ENCODE peak calls at places on chromosomes 11 and 22, in nine cellular contexts. One of them, this sample, is unnamed.

GRCh38 chr11:17978553-17979287 is 34.1 kb downstream of the SERGEF start:
- DNase-seq in left ventricle myocardium inferior: peak; percentile 42
- DNase-seq in Peyer's patch: peak; percentile 67
- DNase-seq in MM.1S: peak; percentile 36
- DNase-seq in PC-3: peak; percentile 67
- DNase-seq in body of pancreas: peak; percentile 31
- DNase-seq in uterus: peak; percentile 19
- DNase-seq in heart right ventricle: peak; percentile 46
- DNase-seq in kidney: no peak
- DNase-seq in this sample: peak; percentile 54

GRCh38 chr22:41286639-41287091 is 678 bp upstream of the RANGAP1 start:
- DNase-seq in left ventricle myocardium inferior: no peak
- DNase-seq in Peyer's patch: no peak
- DNase-seq in MM.1S: no peak
- DNase-seq in PC-3: no peak
- DNase-seq in body of pancreas: no peak
- DNase-seq in uterus: no peak
- DNase-seq in heart right ventricle: no peak
- DNase-seq in kidney: no peak
- DNase-seq in this sample: no peak

GRCh38 chr11:10730151-10730550 is 20.9 kb upstream of the CTR9 start:
- DNase-seq in left ventricle myocardium inferior: no peak
- DNase-seq in Peyer's patch: no peak
- DNase-seq in MM.1S: no peak
- DNase-seq in PC-3: no peak
- DNase-seq in body of pancreas: no peak
- DNase-seq in uterus: no peak
- DNase-seq in heart right ventricle: no peak
- DNase-seq in kidney: no peak
- DNase-seq in this sample: no peak

GRCh38 chr11:63944987-63945386 is 6.2 kb downstream of the NAA40 start:
- DNase-seq in left ventricle myocardium inferior: peak; percentile 45
- DNase-seq in Peyer's patch: peak; percentile 75
- DNase-seq in MM.1S: no peak
- DNase-seq in PC-3: no peak
- DNase-seq in body of pancreas: peak; percentile 32
- DNase-seq in uterus: no peak
- DNase-seq in heart right ventricle: peak; percentile 49
- DNase-seq in kidney: no peak
- DNase-seq in this sample: peak; percentile 91

GRCh38 chr11:71545405-71545966 is 2.7 kb upstream of the KRTAP5-9 start:
- DNase-seq in left ventricle myocardium inferior: no peak
- DNase-seq in Peyer's patch: no peak
- DNase-seq in MM.1S: no peak
- DNase-seq in PC-3: no peak
- DNase-seq in body of pancreas: no peak
- DNase-seq in uterus: no peak
- DNase-seq in heart right ventricle: no peak
- DNase-seq in kidney: no peak
- DNase-seq in this sample: no peak

GRCh38 chr11:10633261-10633660 is 60.3 kb downstream of the IRAG1 start:
- DNase-seq in left ventricle myocardium inferior: no peak
- DNase-seq in Peyer's patch: no peak
- DNase-seq in MM.1S: peak; percentile 64
- DNase-seq in PC-3: peak; percentile 56
- DNase-seq in body of pancreas: no peak
- DNase-seq in uterus: no peak
- DNase-seq in heart right ventricle: no peak
- DNase-seq in kidney: no peak
- DNase-seq in this sample: no peak

GRCh38 chr11:10348650-10349280 is 43.9 kb downstream of the ADM start:
- DNase-seq in left ventricle myocardium inferior: no peak
- DNase-seq in Peyer's patch: no peak
- DNase-seq in MM.1S: no peak
- DNase-seq in PC-3: peak; percentile 54
- DNase-seq in body of pancreas: no peak
- DNase-seq in uterus: no peak
- DNase-seq in heart right ventricle: no peak
- DNase-seq in kidney: no peak
- DNase-seq in this sample: no peak

GRCh38 chr22:20424937-20425587 is 12.6 kb downstream of the SCARF2 start:
- DNase-seq in left ventricle myocardium inferior: peak; percentile 49
- DNase-seq in Peyer's patch: peak; percentile 49
- DNase-seq in MM.1S: no peak
- DNase-seq in PC-3: no peak
- DNase-seq in body of pancreas: no peak
- DNase-seq in uterus: peak; percentile 53
- DNase-seq in heart right ventricle: no peak
- DNase-seq in kidney: peak; percentile 89
- DNase-seq in this sample: no peak

GRCh38 chr11:61923166-61924015 is 6.0 kb upstream of the RAB3IL1 start:
- DNase-seq in left ventricle myocardium inferior: peak; percentile 79
- DNase-seq in Peyer's patch: peak; percentile 59
- DNase-seq in MM.1S: peak; percentile 58
- DNase-seq in PC-3: no peak
- DNase-seq in body of pancreas: peak; percentile 86
- DNase-seq in uterus: peak; percentile 83
- DNase-seq in heart right ventricle: peak; percentile 70
- DNase-seq in kidney: peak; percentile 88
- DNase-seq in this sample: peak; percentile 85

GRCh38 chr11:118602331-118602730 is 5.1 kb upstream of the PHLDB1 start:
- DNase-seq in left ventricle myocardium inferior: peak; percentile 52
- DNase-seq in Peyer's patch: no peak
- DNase-seq in MM.1S: no peak
- DNase-seq in PC-3: no peak
- DNase-seq in body of pancreas: no peak
- DNase-seq in uterus: peak; percentile 59
- DNase-seq in heart right ventricle: peak; percentile 26
- DNase-seq in kidney: no peak
- DNase-seq in this sample: no peak

GRCh38 chr11:71139516-71140205 is 112.7 kb downstream of the SHANK2 start:
- DNase-seq in left ventricle myocardium inferior: peak; percentile 63
- DNase-seq in Peyer's patch: no peak
- DNase-seq in MM.1S: no peak
- DNase-seq in PC-3: no peak
- DNase-seq in body of pancreas: peak; percentile 92
- DNase-seq in uterus: no peak
- DNase-seq in heart right ventricle: peak; percentile 63
- DNase-seq in kidney: peak; percentile 92
- DNase-seq in this sample: no peak

GRCh38 chr22:36756031-36756430 is 19.9 kb downstream of the IFT27 start:
- DNase-seq in left ventricle myocardium inferior: no peak
- DNase-seq in Peyer's patch: no peak
- DNase-seq in MM.1S: no peak
- DNase-seq in PC-3: no peak
- DNase-seq in body of pancreas: peak; percentile 9
- DNase-seq in uterus: no peak
- DNase-seq in heart right ventricle: no peak
- DNase-seq in kidney: no peak
- DNase-seq in this sample: no peak

GRCh38 chr11:105738972-105739574 is 129.2 kb downstream of the GRIA4 start:
- DNase-seq in left ventricle myocardium inferior: no peak
- DNase-seq in Peyer's patch: no peak
- DNase-seq in MM.1S: no peak
- DNase-seq in PC-3: no peak
- DNase-seq in body of pancreas: no peak
- DNase-seq in uterus: no peak
- DNase-seq in heart right ventricle: no peak
- DNase-seq in kidney: no peak
- DNase-seq in this sample: no peak

GRCh38 chr11:111357150-111358037 is 21.7 kb downstream of the POU2AF1 start:
- DNase-seq in left ventricle myocardium inferior: no peak
- DNase-seq in Peyer's patch: no peak
- DNase-seq in MM.1S: no peak
- DNase-seq in PC-3: no peak
- DNase-seq in body of pancreas: no peak
- DNase-seq in uterus: no peak
- DNase-seq in heart right ventricle: no peak
- DNase-seq in kidney: no peak
- DNase-seq in this sample: no peak

GRCh38 chr11:83051760-83052671 is 19.7 kb downstream of the RAB30 start:
- DNase-seq in left ventricle myocardium inferior: peak; percentile 48
- DNase-seq in Peyer's patch: no peak
- DNase-seq in MM.1S: no peak
- DNase-seq in PC-3: peak; percentile 97
- DNase-seq in body of pancreas: peak; percentile 63
- DNase-seq in uterus: no peak
- DNase-seq in heart right ventricle: peak; percentile 49
- DNase-seq in kidney: no peak
- DNase-seq in this sample: no peak

GRCh38 chr11:83057721-83058120 is 14.0 kb downstream of the RAB30 start:
- DNase-seq in left ventricle myocardium inferior: no peak
- DNase-seq in Peyer's patch: no peak
- DNase-seq in MM.1S: no peak
- DNase-seq in PC-3: no peak
- DNase-seq in body of pancreas: no peak
- DNase-seq in uterus: no peak
- DNase-seq in heart right ventricle: no peak
- DNase-seq in kidney: no peak
- DNase-seq in this sample: no peak

GRCh38 chr11:83054001-83054400 is 17.7 kb downstream of the RAB30 start:
- DNase-seq in left ventricle myocardium inferior: no peak
- DNase-seq in Peyer's patch: no peak
- DNase-seq in MM.1S: no peak
- DNase-seq in PC-3: no peak
- DNase-seq in body of pancreas: no peak
- DNase-seq in uterus: no peak
- DNase-seq in heart right ventricle: no peak
- DNase-seq in kidney: no peak
- DNase-seq in this sample: no peak

GRCh38 chr11:83054904-83055380 is 16.8 kb downstream of the RAB30 start:
- DNase-seq in left ventricle myocardium inferior: no peak
- DNase-seq in Peyer's patch: peak; percentile 51
- DNase-seq in MM.1S: peak; percentile 94
- DNase-seq in PC-3: peak; percentile 88
- DNase-seq in body of pancreas: peak; percentile 57
- DNase-seq in uterus: no peak
- DNase-seq in heart right ventricle: no peak
- DNase-seq in kidney: no peak
- DNase-seq in this sample: no peak

GRCh38 chr11:83056204-83056603 is 15.5 kb downstream of the RAB30 start:
- DNase-seq in left ventricle myocardium inferior: no peak
- DNase-seq in Peyer's patch: no peak
- DNase-seq in MM.1S: no peak
- DNase-seq in PC-3: peak; percentile 61
- DNase-seq in body of pancreas: no peak
- DNase-seq in uterus: no peak
- DNase-seq in heart right ventricle: no peak
- DNase-seq in kidney: no peak
- DNase-seq in this sample: no peak
- H3K4me1 ChIP-seq in left ventricle myocardium inferior: peaks cover 72% of the 10 kb centered on the region
- H3K4me1 ChIP-seq in Peyer's patch: no peaks in the 10 kb centered on the region
- H3K4me1 ChIP-seq in MM.1S: peaks cover 51% of the 10 kb centered on the region
- H3K4me1 ChIP-seq in PC-3: peaks cover 55% of the 10 kb centered on the region
- H3K4me1 ChIP-seq in body of pancreas: peaks cover 36% of the 10 kb centered on the region
- H3K4me1 ChIP-seq in uterus: no peaks in the 10 kb centered on the region
- H3K4me1 ChIP-seq in heart right ventricle: peaks cover 63% of the 10 kb centered on the region
- H3K4me1 ChIP-seq in kidney: no peaks in the 10 kb centered on the region
- H3K4me1 ChIP-seq in this sample: peaks cover 64% of the 10 kb centered on the region

DNA sequence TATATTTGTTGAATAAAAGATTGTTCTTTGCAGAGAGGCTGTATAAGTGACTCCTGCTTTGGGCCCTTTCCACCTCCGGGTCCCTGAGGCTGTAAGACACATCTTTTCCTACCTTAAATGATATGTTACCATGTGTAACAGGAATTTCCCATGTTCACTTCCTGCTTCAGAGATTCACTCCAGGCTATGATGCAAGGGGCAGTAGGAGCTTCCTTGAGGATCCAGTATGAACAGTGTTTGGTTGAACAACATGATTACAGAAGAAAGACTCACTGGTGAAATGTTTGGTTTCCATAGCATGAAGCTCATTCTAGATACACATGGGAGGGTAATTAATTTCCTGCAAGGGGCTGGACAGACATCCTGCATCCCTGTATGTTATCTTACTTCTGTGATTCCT is 25.6 kb upstream of the ZDHHC13 start:
- DNase-seq in left ventricle myocardium inferior: no peak
- DNase-seq in Peyer's patch: no peak
- DNase-seq in MM.1S: no peak
- DNase-seq in PC-3: no peak
- DNase-seq in body of pancreas: no peak
- DNase-seq in uterus: no peak
- DNase-seq in heart right ventricle: no peak
- DNase-seq in kidney: no peak
- DNase-seq in this sample: no peak
- TF ChIP-seq CTCF in left ventricle myocardium inferior: no peak
- TF ChIP-seq CTCF in Peyer's patch: no peak
- TF ChIP-seq CTCF in MM.1S: no peak
- TF ChIP-seq CTCF in PC-3: no peak
- TF ChIP-seq CTCF in body of pancreas: no peak
- TF ChIP-seq CTCF in uterus: no peak
- TF ChIP-seq CTCF in heart right ventricle: no peak
- TF ChIP-seq CTCF in kidney: no peak
- TF ChIP-seq CTCF in this sample: no peak

GRCh38 chr11:20114588-20114987 is 45.7 kb downstream of the DBX1 start:
- DNase-seq in left ventricle myocardium inferior: no peak
- DNase-seq in Peyer's patch: no peak
- DNase-seq in MM.1S: no peak
- DNase-seq in PC-3: no peak
- DNase-seq in body of pancreas: no peak
- DNase-seq in uterus: no peak
- DNase-seq in heart right ventricle: no peak
- DNase-seq in kidney: no peak
- DNase-seq in this sample: no peak
- H3K4me1 ChIP-seq in left ventricle myocardium inferior: peaks cover 24% of the 10 kb centered on the region
- H3K4me1 ChIP-seq in Peyer's patch: no peaks in the 10 kb centered on the region
- H3K4me1 ChIP-seq in MM.1S: no peaks in the 10 kb centered on the region
- H3K4me1 ChIP-seq in PC-3: peaks cover 35% of the 10 kb centered on the region
- H3K4me1 ChIP-seq in body of pancreas: peaks cover 20% of the 10 kb centered on the region
- H3K4me1 ChIP-seq in uterus: no peaks in the 10 kb centered on the region
- H3K4me1 ChIP-seq in heart right ventricle: peaks cover 25% of the 10 kb centered on the region
- H3K4me1 ChIP-seq in kidney: peaks cover 9% of the 10 kb centered on the region
- H3K4me1 ChIP-seq in this sample: no peaks in the 10 kb centered on the region

GRCh38 chr11:842370-843002 is at the start of the genes POLR2L and TSPAN4:
- DNase-seq in left ventricle myocardium inferior: peak; percentile 93
- DNase-seq in Peyer's patch: peak; percentile 95
- DNase-seq in MM.1S: peak; percentile 92
- DNase-seq in PC-3: peak; percentile 86
- DNase-seq in body of pancreas: peak; percentile 92
- DNase-seq in uterus: peak; percentile 86
- DNase-seq in heart right ventricle: peak; percentile 91
- DNase-seq in kidney: peak; percentile 97
- DNase-seq in this sample: peak; percentile 93

GRCh38 chr11:844693-845644 is 2.3 kb downstream of the TSPAN4 start:
- DNase-seq in left ventricle myocardium inferior: peak; percentile 92
- DNase-seq in Peyer's patch: peak; percentile 75
- DNase-seq in MM.1S: no peak
- DNase-seq in PC-3: peak; percentile 74
- DNase-seq in body of pancreas: peak; percentile 91
- DNase-seq in uterus: peak; percentile 96
- DNase-seq in heart right ventricle: peak; percentile 91
- DNase-seq in kidney: peak; percentile 98
- DNase-seq in this sample: peak; percentile 90

GRCh38 chr11:843818-844692 is 1.4 kb downstream of the TSPAN4 start:
- DNase-seq in left ventricle myocardium inferior: peak; percentile 92
- DNase-seq in Peyer's patch: peak; percentile 77
- DNase-seq in MM.1S: no peak
- DNase-seq in PC-3: peak; percentile 88
- DNase-seq in body of pancreas: peak; percentile 86
- DNase-seq in uterus: peak; percentile 90
- DNase-seq in heart right ventricle: peak; percentile 88
- DNase-seq in kidney: peak; percentile 98
- DNase-seq in this sample: peak; percentile 95

GRCh38 chr11:841981-842369 is 354 bp downstream of the POLR2L start:
- DNase-seq in left ventricle myocardium inferior: no peak
- DNase-seq in Peyer's patch: no peak
- DNase-seq in MM.1S: no peak
- DNase-seq in PC-3: no peak
- DNase-seq in body of pancreas: no peak
- DNase-seq in uterus: no peak
- DNase-seq in heart right ventricle: no peak
- DNase-seq in kidney: no peak
- DNase-seq in this sample: no peak

GRCh38 chr11:843086-843704 is 543 bp downstream of the TSPAN4 start:
- DNase-seq in left ventricle myocardium inferior: no peak
- DNase-seq in Peyer's patch: no peak
- DNase-seq in MM.1S: no peak
- DNase-seq in PC-3: no peak
- DNase-seq in body of pancreas: peak; percentile 38
- DNase-seq in uterus: peak; percentile 43
- DNase-seq in heart right ventricle: peak; percentile 50
- DNase-seq in kidney: no peak
- DNase-seq in this sample: no peak
- TF ChIP-seq CTCF in left ventricle myocardium inferior: peak; percentile 32
- TF ChIP-seq CTCF in Peyer's patch: no peak
- TF ChIP-seq CTCF in MM.1S: peak; percentile 5
- TF ChIP-seq CTCF in PC-3: no peak
- TF ChIP-seq CTCF in body of pancreas: no peak
- TF ChIP-seq CTCF in uterus: no peak
- TF ChIP-seq CTCF in heart right ventricle: no peak
- TF ChIP-seq CTCF in kidney: peak; percentile 9
- TF ChIP-seq CTCF in this sample: no peak